ENCODE peak calls at places on chromosomes 13 and 19, in eight cellular contexts. O is GDM1; Y is NCI-H1092; U is KG1; X is naive thymus-derived CD8-positive, alpha-beta T cell; C is ELR; T is esophagus squamous epithelium; W is NCI-H146. E is an unnamed sample.

GRCh38 chr13:30846844-30847243 is 59.2 kb upstream of the MEDAG start:
- DNase-seq in O (no peak), Y (no peak), U (no peak), X (no peak), C (no peak), T (no peak), W (no peak), E (no peak)

GRCh38 chr19:3269972-3270667 is 45.7 kb downstream of the CELF5 start:
- DNase-seq in O (no peak), Y (no peak), U (no peak), X (no peak), C (no peak), T (no peak), W (no peak), E (peak)

GRCh38 chr19:7720351-7720750 is 11.6 kb downstream of the CLEC4G start:
- DNase-seq in O (no peak), Y (no peak), U (no peak), X (no peak), C (no peak), T (no peak), W (no peak), E (peak)

GRCh38 chr19:29268103-29268502 is 55.2 kb upstream of the UQCRFS1 start:
- DNase-seq in O (no peak), Y (no peak), U (no peak), X (no peak), C (no peak), T (no peak), W (no peak), E (no peak)

GRCh38 chr13:19072543-19072942 is 109.1 kb downstream of the TUBA3C start:
- DNase-seq in O (no peak), Y (no peak), U (no peak), X (no peak), C (no peak), T (no peak), W (no peak), E (no peak)

GRCh38 chr13:108755084-108755483 is 125.7 kb downstream of the MYO16 start:
- DNase-seq in O (no peak), Y (no peak), U (no peak), X (no peak), C (no peak), T (no peak), W (no peak), E (no peak)

GRCh38 chr19:35717665-35718344 is at the start of gene KMT2B:
- DNase-seq in O (no peak), Y (peak), U (peak), X (no peak), C (no peak), T (no peak), W (no peak), E (peak)

GRCh38 chr19:16361926-16362325 is 37.3 kb downstream of the KLF2 start:
- DNase-seq in O (no peak), Y (no peak), U (no peak), X (no peak), C (no peak), T (no peak), W (no peak), E (peak)

GRCh38 chr19:14381689-14382474 is 638 bp downstream of the ADGRE5 start:
- DNase-seq in O (no peak), Y (no peak), U (no peak), X (peak), C (peak), T (no peak), W (no peak), E (no peak)

GRCh38 chr19:4108767-4109625 is 14.9 kb downstream of the MAP2K2 start:
- DNase-seq in O (peak), Y (no peak), U (peak), X (peak), C (no peak), T (no peak), W (no peak), E (no peak)

GRCh38 chr13:89925107-89925506 is 1422.4 kb upstream of the MIR17HG start:
- DNase-seq in O (no peak), Y (peak), U (peak), X (no peak), C (peak), T (no peak), W (peak), E (peak)

GRCh38 chr13:91946498-91947070 is 548.2 kb downstream of the GPC5 start:
- DNase-seq in O (peak), Y (peak), U (no peak), X (no peak), C (peak), T (no peak), W (peak), E (peak)

GRCh38 chr19:35029737-35030256 is 473 bp upstream of the SCN1B start:
- DNase-seq in O (no peak), Y (no peak), U (no peak), X (no peak), C (no peak), T (no peak), W (no peak), E (peak)

GRCh38 chr19:30083701-30084156 is 141.7 kb downstream of the URI1 start:
- DNase-seq in O (no peak), Y (no peak), U (no peak), X (no peak), C (no peak), T (no peak), W (no peak), E (no peak)

GRCh38 chr13:113119166-113119821 is 3.3 kb upstream of the F10 start:
- DNase-seq in O (no peak), Y (no peak), U (no peak), X (no peak), C (no peak), T (no peak), W (no peak), E (peak)

GRCh38 chr13:63026285-63026797 is 1610.7 kb upstream of the PCDH20 start:
- DNase-seq in O (no peak), Y (no peak), U (no peak), X (no peak), C (no peak), T (no peak), W (no peak), E (no peak)

GRCh38 chr13:113413898-113414282 is 39.4 kb downstream of the ADPRHL1 start:
- DNase-seq in O (no peak), Y (no peak), U (no peak), X (no peak), C (no peak), T (no peak), W (no peak), E (no peak)

GRCh38 chr13:44470623-44471562 is 97.3 kb downstream of the SERP2 start:
- DNase-seq in O (no peak), Y (no peak), U (no peak), X (no peak), C (peak), T (no peak), W (peak), E (no peak)

GRCh38 chr13:100399455-100399854 is 189.1 kb downstream of the GGACT start:
- DNase-seq in O (no peak), Y (peak), U (no peak), X (no peak), C (no peak), T (no peak), W (peak), E (no peak)

GRCh38 chr13:108176685-108177274 is 38.6 kb downstream of the LIG4 start:
- DNase-seq in O (peak), Y (peak), U (no peak), X (peak), C (peak), T (no peak), W (peak), E (peak)

GRCh38 chr19:6417713-6418561 is 6.7 kb downstream of the KHSRP start:
- DNase-seq in O (no peak), Y (no peak), U (no peak), X (no peak), C (peak), T (no peak), W (no peak), E (peak)

GRCh38 chr19:4144666-4145261 is 8.7 kb upstream of the CREB3L3 start:
- DNase-seq in O (no peak), Y (no peak), U (no peak), X (no peak), C (peak), T (no peak), W (no peak), E (no peak)

GRCh38 chr19:29378543-29379105 is 147.2 kb upstream of the VSTM2B start:
- DNase-seq in O (no peak), Y (no peak), U (no peak), X (no peak), C (no peak), T (no peak), W (no peak), E (no peak)

GRCh38 chr13:99280166-99280565 is 22.0 kb upstream of the GPR18 start:
- DNase-seq in O (no peak), Y (no peak), U (no peak), X (no peak), C (peak), T (no peak), W (no peak), E (no peak)

GRCh38 chr13:29901714-29902631 is 51.6 kb upstream of the UBL3 start:
- DNase-seq in O (no peak), Y (no peak), U (no peak), X (no peak), C (peak), T (no peak), W (no peak), E (no peak)

GRCh38 chr13:113970810-113971470 is 2.9 kb downstream of the C13orf46 start:
- DNase-seq in O (no peak), Y (no peak), U (no peak), X (no peak), C (no peak), T (no peak), W (no peak), E (no peak)

GRCh38 chr19:17582613-17583012 is 27.2 kb downstream of the COLGALT1 start:
- DNase-seq in O (no peak), Y (no peak), U (no peak), X (no peak), C (no peak), T (no peak), W (no peak), E (no peak)

GRCh38 chr13:97429681-97430081 is 4.3 kb upstream of the RAP2A start:
- DNase-seq in O (no peak), Y (no peak), U (no peak), X (no peak), C (peak), T (no peak), W (peak), E (no peak)

GRCh38 chr13:113112893-113113845 is 7.6 kb downstream of the F7 start:
- DNase-seq in O (no peak), Y (no peak), U (no peak), X (no peak), C (no peak), T (no peak), W (no peak), E (peak)

GRCh38 chr13:26679411-26679810 is 81.2 kb downstream of the GPR12 start:
- DNase-seq in O (no peak), Y (no peak), U (no peak), X (no peak), C (peak), T (no peak), W (no peak), E (no peak)

GRCh38 chr13:27354379-27354778 is 70.0 kb upstream of the GTF3A start:
- DNase-seq in O (no peak), Y (no peak), U (no peak), X (no peak), C (peak), T (no peak), W (no peak), E (no peak)

GRCh38 chr13:94711561-94712286 is 621 bp downstream of the SOX21 start:
- DNase-seq in O (no peak), Y (no peak), U (no peak), X (no peak), C (peak), T (no peak), W (peak), E (peak)

GRCh38 chr19:41376241-41376997 is at the start of gene TMEM91:
- DNase-seq in O (no peak), Y (no peak), U (no peak), X (no peak), C (peak), T (no peak), W (peak), E (peak)

GRCh38 chr19:35088514-35088913 is 27.1 kb upstream of the FXYD3 start:
- DNase-seq in O (no peak), Y (no peak), U (no peak), X (no peak), C (peak), T (no peak), W (no peak), E (no peak)